ENCODE peak calls at places on chromosome 5, in four cellular contexts. R is mammary epithelial cell, V is psoas muscle, B is K562. U is an unnamed sample. For H3K36me3, the result is how much of the 10 kb centered on the place peaks cover.

GRCh38 chr5:107439832-107440231 is 230.9 kb downstream of the EFNA5 start:
- DNase-seq in R (no peak), V (no peak), B (no peak), U (no peak)

GRCh38 chr5:88203977-88204735 is 64.5 kb downstream of the TMEM161B start:
- DNase-seq in R (no peak), V (no peak), B (no peak), U (no peak)

GRCh38 chr5:119578937-119579336 is 50.4 kb upstream of the FAM170A start:
- DNase-seq in R (peak), V (no peak), B (peak), U (no peak)

GRCh38 chr5:79333852-79334557 is 98.1 kb downstream of the JMY start:
- DNase-seq in R (no peak), V (no peak), B (no peak), U (no peak)

GRCh38 chr5:1516615-1517601 is 6.9 kb downstream of the LPCAT1 start:
- DNase-seq in R (peak), V (peak), B (no peak), U (peak)

GRCh38 chr5:39006650-39007049 is 67.5 kb downstream of the RICTOR start:
- DNase-seq in R (no peak), V (no peak), B (no peak), U (no peak)

GRCh38 chr5:13354611-13355010 is 589.9 kb downstream of the DNAH5 start:
- DNase-seq in R (peak), V (no peak), B (no peak), U (no peak)

GRCh38 chr5:160312139-160312959 is at the start of gene CCNJL:
- DNase-seq in R (peak), V (peak), B (peak), U (peak)

GRCh38 chr5:157767674-157768073 is 24.2 kb downstream of the LSM11 start:
- DNase-seq in R (no peak), V (no peak), B (no peak), U (no peak)

GRCh38 chr5:80668016-80668969 is 13.5 kb upstream of the DHFR start:
- DNase-seq in R (no peak), V (no peak), B (no peak), U (no peak)

GRCh38 chr5:142957528-142957927 is 187.4 kb downstream of the ARHGAP26 start:
- DNase-seq in R (no peak), V (no peak), B (no peak), U (no peak)

GRCh38 chr5:131252824-131253171 is 11.1 kb upstream of the CDC42SE2 start:
- DNase-seq in R (no peak), V (peak), B (peak), U (no peak)

GRCh38 chr5:133460172-133460758 is 152.1 kb downstream of the FSTL4 start:
- DNase-seq in R (peak), V (no peak), B (peak), U (no peak)

GRCh38 chr5:140246378-140247122 is 56.4 kb downstream of the PFDN1 start:
- DNase-seq in R (peak), V (peak), B (no peak), U (peak)
- TF ChIP-seq CTCF in R (no peak), V (no peak), B (no peak), U (no peak)

GRCh38 chr5:123094919-123095693 is 6.1 kb downstream of the PRDM6 start:
- DNase-seq in R (no peak), V (no peak), B (no peak), U (peak)
- H3K4me3 ChIP-seq in R (no peak), V (peak), B (no peak), U (no peak)

GRCh38 chr5:120748474-120748873 is 284.4 kb downstream of the PRR16 start:
- DNase-seq in R (no peak), V (no peak), B (no peak), U (no peak)
- H3K36me3 ChIP-seq in R (under half), V (under half), B (under half), U (under half)

DNA sequence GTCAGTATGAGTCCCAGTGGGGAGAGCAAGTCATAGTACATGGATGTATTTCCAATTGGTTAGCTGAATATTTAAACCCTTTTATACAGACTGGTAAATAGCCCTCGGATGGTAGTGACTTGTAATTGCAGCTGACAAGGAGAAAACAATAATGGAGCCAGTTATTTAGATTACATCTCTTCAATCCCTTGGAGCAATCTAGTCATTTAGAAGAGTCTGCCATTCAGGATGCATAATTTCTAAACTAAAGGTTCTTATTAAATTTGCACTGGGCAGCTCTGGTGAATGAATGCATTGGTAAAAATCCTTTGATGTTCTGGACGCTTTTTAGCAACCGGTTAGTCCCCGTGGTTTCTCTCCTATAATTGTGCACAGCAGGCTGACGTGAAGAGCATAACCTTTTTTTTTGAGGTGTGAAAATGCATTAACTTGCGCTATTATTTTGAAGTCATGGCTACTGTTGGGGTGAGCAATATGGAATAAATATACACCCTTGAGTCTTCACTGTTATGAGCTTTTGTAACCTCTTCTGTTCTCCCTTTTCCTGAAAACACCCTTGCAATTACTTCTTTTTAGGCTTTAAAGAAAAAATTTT is 158.6 kb upstream of the CD180 start:
- DNase-seq in R (no peak), V (no peak), B (no peak), U (no peak)
- TF ChIP-seq CTCF in R (no peak), V (no peak), B (no peak), U (no peak)

GRCh38 chr5:141870871-141871270 is 7.3 kb downstream of the PCDH1 start:
- DNase-seq in R (peak), V (no peak), B (no peak), U (no peak)
- H3K4me3 ChIP-seq in R (no peak), V (no peak), B (no peak), U (no peak)

GRCh38 chr5:126464016-126464415 is 40.8 kb downstream of the GRAMD2B start:
- DNase-seq in R (no peak), V (no peak), B (no peak), U (no peak)
- H3K36me3 ChIP-seq in R (under half), V (under half), B (under half), U (under half)

DNA sequence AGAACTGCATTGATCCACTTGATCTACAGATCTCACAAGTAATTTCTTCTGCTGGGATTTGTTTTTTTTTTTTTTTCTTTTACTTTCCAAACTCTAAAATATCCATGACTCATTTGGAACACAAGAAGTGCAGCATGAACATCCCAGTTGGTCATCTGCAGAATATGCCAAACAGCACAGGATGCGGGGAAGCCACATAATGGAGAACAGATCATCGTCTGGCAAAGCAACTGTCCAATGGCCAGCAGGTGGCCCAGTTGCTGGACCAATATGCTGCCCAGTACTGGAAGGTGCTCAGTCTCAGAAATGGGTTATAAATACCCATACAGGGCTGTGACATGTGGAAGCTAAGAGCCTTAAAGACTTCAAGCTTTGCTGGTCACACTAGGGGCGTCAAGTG is 221.3 kb upstream of the TAS2R1 start:
- DNase-seq in R (peak), V (no peak), B (peak), U (no peak)
- TF ChIP-seq CTCF in R (peak), V (no peak), B (peak), U (no peak)

GRCh38 chr5:59763545-59763944 is 130.0 kb downstream of the PDE4D start:
- DNase-seq in R (no peak), V (no peak), B (no peak), U (no peak)

GRCh38 chr5:59759600-59760357 is 133.7 kb downstream of the PDE4D start:
- DNase-seq in R (no peak), V (no peak), B (no peak), U (no peak)

GRCh38 chr5:59757442-59757841 is 136.1 kb downstream of the PDE4D start:
- DNase-seq in R (peak), V (no peak), B (no peak), U (no peak)

GRCh38 chr5:59758566-59758965 is 135.0 kb downstream of the PDE4D start:
- DNase-seq in R (peak), V (no peak), B (no peak), U (no peak)

GRCh38 chr5:59760798-59761348 is 132.7 kb downstream of the PDE4D start:
- DNase-seq in R (peak), V (no peak), B (no peak), U (no peak)
- H3K4me3 ChIP-seq in R (peak), V (no peak), B (no peak), U (no peak)

GRCh38 chr5:34915856-34916192 is 313 bp downstream of the BRIX1 start:
- DNase-seq in R (no peak), V (no peak), B (no peak), U (no peak)
- H3K36me3 ChIP-seq in R (under half), V (under half), B (half or more), U (under half)

DNA sequence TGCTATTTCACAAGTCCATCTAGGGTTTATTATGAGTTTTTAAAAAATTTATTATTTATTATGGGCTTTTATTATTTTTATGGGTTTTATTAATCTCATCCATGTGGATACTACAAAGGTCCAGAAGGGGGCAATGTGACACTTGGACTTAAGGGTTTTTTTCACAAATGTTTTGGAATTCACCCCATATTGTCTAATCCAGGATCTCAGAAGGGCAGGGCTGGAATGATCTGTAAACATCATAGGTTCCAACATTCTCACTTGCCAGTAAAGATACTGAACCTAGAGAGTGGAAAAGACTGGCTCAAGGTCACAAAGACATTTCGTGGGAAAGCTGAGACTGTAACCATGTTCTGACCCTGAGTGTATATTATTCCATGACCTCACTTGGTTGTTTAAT is 35.6 kb downstream of the NIM1K start:
- DNase-seq in R (peak), V (no peak), B (peak), U (no peak)
- TF ChIP-seq CTCF in R (peak), V (no peak), B (peak), U (no peak)